ENCODE peak calls at places on chromosomes 5 and 9, in four cellular contexts. R is keratinocyte, T is MM.1S, N is mesothelial cell of epicardium. L is an unnamed sample.

GRCh38 chr9:87336914-87337333 is 160.7 kb upstream of the DAPK1 start:
- DNase-seq in N (no peak), R (peak), T (peak), L (peak)

GRCh38 chr5:75473463-75473862 is 38.0 kb downstream of the CERT1 start:
- DNase-seq in R (no peak), T (no peak), N (no peak), L (no peak)

GRCh38 chr5:160289721-160290120 is 22.6 kb downstream of the CCNJL start:
- DNase-seq in R (peak), N (no peak), T (no peak), L (no peak)

GRCh38 chr9:133825555-133826198 is 87.5 kb upstream of the SARDH start:
- DNase-seq in N (no peak), R (no peak), T (no peak), L (no peak)

GRCh38 chr9:93300585-93301081 is 116.7 kb downstream of the WNK2 start:
- DNase-seq in T (no peak), N (no peak), R (no peak), L (peak)

GRCh38 chr5:179368016-179368805 is 22.9 kb upstream of the ADAMTS2 start:
- DNase-seq in T (no peak), N (no peak), R (no peak), L (no peak)

GRCh38 chr5:109865636-109866035 is 175.9 kb downstream of the MAN2A1 start:
- DNase-seq in N (no peak), T (no peak), R (no peak), L (no peak)

GRCh38 chr5:136750507-136750906 is 385.2 kb upstream of the TRPC7 start:
- DNase-seq in N (no peak), R (no peak), T (no peak), L (no peak)

GRCh38 chr5:102959055-102959454 is 160.9 kb downstream of the GIN1 start:
- DNase-seq in N (no peak), R (peak), T (no peak), L (no peak)

GRCh38 chr5:115961413-115962238 is 649 bp upstream of the LVRN start:
- DNase-seq in T (no peak), N (no peak), R (no peak), L (peak)

GRCh38 chr5:88691945-88692868 is 190.8 kb downstream of the MEF2C start:
- DNase-seq in R (no peak), T (no peak), N (no peak), L (no peak)

GRCh38 chr5:88694087-88694703 is 188.8 kb downstream of the MEF2C start:
- DNase-seq in N (no peak), R (no peak), T (no peak), L (no peak)

GRCh38 chr5:88695232-88695631 is 187.8 kb downstream of the MEF2C start:
- DNase-seq in T (no peak), N (no peak), R (no peak), L (no peak)

GRCh38 chr5:88690619-88691560 is 192.1 kb downstream of the MEF2C start:
- DNase-seq in R (peak), N (no peak), T (peak), L (peak)

DNA sequence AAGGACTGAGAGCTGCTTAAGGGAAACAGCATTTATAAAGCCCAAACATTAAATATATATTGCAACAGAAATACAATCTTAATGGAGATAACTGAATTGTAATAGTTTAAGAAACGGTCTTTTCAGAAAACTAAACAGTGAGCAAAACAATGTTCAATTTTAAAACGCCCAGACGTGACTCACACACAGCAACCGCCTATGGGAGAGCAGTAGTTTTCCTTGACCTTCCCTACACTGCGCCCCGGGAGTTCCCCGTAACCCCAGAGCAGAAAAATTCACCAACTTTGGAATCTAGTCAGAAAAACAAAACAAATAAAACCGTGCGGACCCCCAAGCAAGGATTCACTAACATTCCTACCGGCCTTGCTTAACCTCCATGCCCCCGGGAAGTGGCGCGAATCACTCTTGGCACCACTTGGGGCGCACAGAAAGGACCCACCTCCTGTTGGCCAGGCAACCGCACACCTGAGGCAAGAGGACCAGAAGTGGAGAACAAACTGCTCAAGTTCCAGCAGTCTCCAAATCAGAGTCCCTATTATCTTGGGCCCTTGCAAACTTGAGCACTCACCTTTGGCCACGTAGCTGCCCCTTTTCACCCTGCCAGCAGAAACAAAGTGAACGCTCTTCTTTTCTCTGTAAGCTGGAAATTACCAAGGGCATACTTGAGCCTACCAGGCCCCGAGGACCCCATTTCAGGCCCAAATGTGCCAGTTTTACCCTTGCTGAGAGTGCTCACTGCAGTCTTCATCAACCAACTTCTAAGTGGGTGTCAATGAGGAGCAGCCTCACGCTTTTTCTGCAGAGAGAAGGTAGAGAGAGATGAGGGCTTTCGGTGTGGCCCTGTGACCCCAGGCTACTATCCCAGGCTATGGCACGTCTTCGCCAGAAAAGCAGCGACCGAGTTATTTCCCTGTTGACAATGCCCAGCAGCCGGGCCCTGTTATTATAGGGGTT is 189.7 kb downstream of the MEF2C start:
- DNase-seq in R (no peak), N (no peak), T (no peak), L (peak)
- TF ChIP-seq CTCF in R (no peak), N (no peak), T (no peak), L (no peak)

GRCh38 chr5:81688215-81688614 is 62.7 kb downstream of the SSBP2 start:
- DNase-seq in T (no peak), N (no peak), R (no peak), L (no peak)
- TF ChIP-seq CTCF in T (no peak), N (no peak), R (no peak), L (no peak)

GRCh38 chr9:124868511-124869465 is 6.9 kb downstream of the ARPC5L start:
- DNase-seq in T (peak), N (peak), R (no peak), L (peak)
- TF ChIP-seq CTCF in T (peak), N (no peak), R (no peak), L (peak)

GRCh38 chr9:86141843-86142242 is 42.5 kb upstream of the GOLM1 start:
- DNase-seq in R (no peak), N (no peak), T (no peak), L (no peak)
- TF ChIP-seq CTCF in R (no peak), N (no peak), T (no peak), L (no peak)

L was measured in GM13977.